ENCODE peak calls at places on chromosomes 11 and 22, in four cellular contexts. W is suprapubic skin, K is AG04449, X is HCT116. V is an unnamed sample.

GRCh38 chr11:75465701-75466531 is 32.9 kb upstream of the KLHL35 start:
- DNase-seq in W (no peak), K (peak), X (no peak), V (no peak)

GRCh38 chr11:73271936-73272679 is at the start of gene P2RY6:
- DNase-seq in W (peak), K (peak), X (no peak), V (no peak)

GRCh38 chr11:6931146-6931713 is 5.0 kb downstream of the ZNF215 start:
- DNase-seq in W (no peak), K (no peak), X (no peak), V (no peak)

GRCh38 chr11:67302571-67303131 is 679 bp upstream of the SSH3 start:
- DNase-seq in W (peak), K (no peak), X (no peak), V (no peak)

GRCh38 chr22:23192133-23192532 is 11.8 kb downstream of the BCR start:
- DNase-seq in W (no peak), K (no peak), X (no peak), V (no peak)

GRCh38 chr11:2745511-2745910 is 45.7 kb upstream of the KCNQ1OT1 start:
- DNase-seq in W (no peak), K (no peak), X (no peak), V (no peak)

GRCh38 chr11:61359541-61359940 is 2.1 kb downstream of the CYB561A3 start:
- DNase-seq in W (no peak), K (no peak), X (no peak), V (no peak)

GRCh38 chr11:108117746-108118371 is 3.5 kb upstream of the ACAT1 start:
- DNase-seq in W (no peak), K (no peak), X (peak), V (peak)

GRCh38 chr11:134043821-134044420 is 25.0 kb upstream of the JAM3 start:
- DNase-seq in W (no peak), K (no peak), X (no peak), V (no peak)

GRCh38 chr11:121367434-121367833 is 74.9 kb downstream of the SC5D start:
- DNase-seq in W (no peak), K (no peak), X (no peak), V (peak)

GRCh38 chr11:78420796-78421209 is 3.2 kb upstream of the GAB2 start:
- DNase-seq in W (no peak), K (peak), X (no peak), V (peak)

GRCh38 chr11:47616726-47617416 is 22.7 kb upstream of the C1QTNF4 start:
- DNase-seq in W (peak), K (peak), X (peak), V (no peak)

GRCh38 chr11:1462576-1462975 is 24.0 kb downstream of the MOB2 start:
- DNase-seq in W (no peak), K (no peak), X (no peak), V (no peak)

GRCh38 chr11:1460396-1460795 is 26.2 kb downstream of the MOB2 start:
- DNase-seq in W (no peak), K (no peak), X (no peak), V (no peak)

GRCh38 chr11:1459739-1460395 is 26.7 kb downstream of the MOB2 start:
- DNase-seq in W (no peak), K (no peak), X (no peak), V (no peak)

GRCh38 chr11:1461806-1462455 is 24.6 kb downstream of the MOB2 start:
- DNase-seq in W (no peak), K (no peak), X (no peak), V (no peak)

GRCh38 chr11:1460994-1461805 is 25.4 kb downstream of the MOB2 start:
- DNase-seq in W (no peak), K (no peak), X (no peak), V (no peak)
- TF ChIP-seq CTCF in W (no peak), K (no peak), X (no peak), V (no peak)

DNA sequence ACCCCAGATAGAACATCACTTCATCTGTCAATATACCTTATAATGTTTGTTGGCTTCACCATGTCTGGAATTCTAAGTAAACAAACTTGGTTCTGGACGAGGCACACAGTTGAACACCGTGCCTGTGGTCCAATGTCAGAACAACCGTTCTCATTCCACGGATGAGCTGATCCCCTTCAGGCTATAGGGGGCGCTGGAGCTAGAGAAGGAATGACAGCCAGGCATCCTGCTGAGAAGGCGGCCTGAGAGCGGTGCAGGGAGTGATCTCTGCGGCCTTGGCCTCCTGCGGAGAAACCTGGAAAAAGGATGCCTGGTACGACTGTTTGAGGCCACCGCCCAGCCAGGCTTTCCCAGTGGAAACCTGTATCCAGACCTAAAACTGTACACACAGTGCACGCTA is 48.7 kb downstream of the FDX1 start:
- DNase-seq in W (no peak), K (no peak), X (no peak), V (no peak)
- TF ChIP-seq CTCF in W (no peak), K (no peak), X (peak), V (no peak)

GRCh38 chr11:45269678-45270077 is 16.5 kb downstream of the SYT13 start:
- DNase-seq in W (no peak), K (no peak), X (no peak), V (no peak)

GRCh38 chr11:45264839-45265515 is 21.2 kb downstream of the SYT13 start:
- DNase-seq in W (no peak), K (peak), X (no peak), V (no peak)

GRCh38 chr11:45265963-45266692 is 20.0 kb downstream of the SYT13 start:
- DNase-seq in W (no peak), K (no peak), X (no peak), V (no peak)

GRCh38 chr11:45267660-45268340 is 18.3 kb downstream of the SYT13 start:
- DNase-seq in W (no peak), K (no peak), X (no peak), V (no peak)

GRCh38 chr11:45266693-45267451 is 19.3 kb downstream of the SYT13 start:
- DNase-seq in W (no peak), K (no peak), X (no peak), V (peak)
- TF ChIP-seq CTCF in W (no peak), K (no peak), X (peak), V (peak)

DNA sequence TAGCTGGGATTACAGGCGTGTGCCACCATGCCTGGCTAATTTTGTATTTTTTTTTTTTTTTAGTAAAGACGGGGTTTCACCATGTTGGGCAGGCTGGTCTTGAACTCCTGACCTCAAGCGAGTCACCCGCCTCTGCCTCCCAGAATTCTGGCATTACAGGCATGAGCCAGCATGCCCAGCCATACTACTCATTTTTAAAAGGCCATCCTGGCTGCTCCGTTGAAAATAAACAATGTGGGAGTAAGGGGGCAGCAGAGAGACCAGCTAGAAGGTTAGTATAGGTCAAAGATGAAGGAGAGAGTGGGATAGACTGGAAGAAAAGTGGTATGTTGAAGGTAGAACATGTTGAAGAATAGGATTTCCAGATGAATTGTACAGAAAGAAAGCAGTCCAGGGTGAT is 17.6 kb upstream of the LIN7C start:
- DNase-seq in W (no peak), K (peak), X (peak), V (no peak)
- TF ChIP-seq CTCF in W (no peak), K (no peak), X (peak), V (no peak)